ENCODE peak calls at places on chromosomes 4 and X, in eight cellular contexts. One of them, this sample, is unnamed.

GRCh38 chr4:22091351-22091731 is 142.8 kb upstream of the KCNIP4 start:
- DNase-seq in CD8-positive, alpha-beta T cell: no peak
- DNase-seq in HL-60: no peak
- DNase-seq in spleen: no peak
- DNase-seq in stomach: no peak
- DNase-seq in tibial artery: no peak
- DNase-seq in body of pancreas: no peak
- DNase-seq in cardiac fibroblast: no peak
- DNase-seq in this sample: no peak

GRCh38 chr4:145937990-145938611 is 522 bp downstream of the ZNF827 start:
- DNase-seq in cardiac fibroblast: peak
- DNase-seq in CD8-positive, alpha-beta T cell: peak
- DNase-seq in body of pancreas: peak
- DNase-seq in stomach: no peak
- DNase-seq in HL-60: no peak
- DNase-seq in tibial artery: no peak
- DNase-seq in spleen: no peak
- DNase-seq in this sample: no peak

GRCh38 chr4:76697129-76697803 is 200.7 kb downstream of the SOWAHB start:
- DNase-seq in body of pancreas: no peak
- DNase-seq in stomach: no peak
- DNase-seq in tibial artery: no peak
- DNase-seq in HL-60: no peak
- DNase-seq in CD8-positive, alpha-beta T cell: no peak
- DNase-seq in cardiac fibroblast: no peak
- DNase-seq in spleen: no peak
- DNase-seq in this sample: no peak

GRCh38 chr4:83516042-83516772 is 19.7 kb upstream of the GPAT3 start:
- DNase-seq in cardiac fibroblast: peak
- DNase-seq in tibial artery: no peak
- DNase-seq in spleen: no peak
- DNase-seq in body of pancreas: no peak
- DNase-seq in stomach: no peak
- DNase-seq in HL-60: no peak
- DNase-seq in CD8-positive, alpha-beta T cell: no peak
- DNase-seq in this sample: no peak

GRCh38 chr4:16443504-16444088 is 217.3 kb upstream of the TAPT1 start:
- DNase-seq in body of pancreas: no peak
- DNase-seq in HL-60: peak
- DNase-seq in stomach: no peak
- DNase-seq in cardiac fibroblast: peak
- DNase-seq in tibial artery: no peak
- DNase-seq in spleen: no peak
- DNase-seq in CD8-positive, alpha-beta T cell: no peak
- DNase-seq in this sample: no peak

GRCh38 chrX:125791781-125792180 is 374.3 kb downstream of the DCAF12L2 start:
- DNase-seq in HL-60: no peak
- DNase-seq in stomach: no peak
- DNase-seq in body of pancreas: no peak
- DNase-seq in CD8-positive, alpha-beta T cell: no peak
- DNase-seq in spleen: no peak
- DNase-seq in cardiac fibroblast: no peak
- DNase-seq in tibial artery: no peak
- DNase-seq in this sample: no peak

GRCh38 chr4:77629885-77630284 is 24.3 kb downstream of the CXCL13 start:
- DNase-seq in cardiac fibroblast: no peak
- DNase-seq in spleen: no peak
- DNase-seq in CD8-positive, alpha-beta T cell: no peak
- DNase-seq in tibial artery: no peak
- DNase-seq in HL-60: no peak
- DNase-seq in stomach: no peak
- DNase-seq in body of pancreas: no peak
- DNase-seq in this sample: no peak

GRCh38 chr4:153318696-153319320 is 25.7 kb upstream of the MND1 start:
- DNase-seq in spleen: no peak
- DNase-seq in HL-60: peak
- DNase-seq in cardiac fibroblast: peak
- DNase-seq in stomach: peak
- DNase-seq in body of pancreas: peak
- DNase-seq in tibial artery: no peak
- DNase-seq in CD8-positive, alpha-beta T cell: peak
- DNase-seq in this sample: no peak

GRCh38 chrX:153878969-153879653 is 6.9 kb downstream of the L1CAM start:
- DNase-seq in spleen: peak
- DNase-seq in tibial artery: no peak
- DNase-seq in HL-60: no peak
- DNase-seq in CD8-positive, alpha-beta T cell: no peak
- DNase-seq in body of pancreas: no peak
- DNase-seq in stomach: no peak
- DNase-seq in cardiac fibroblast: no peak
- DNase-seq in this sample: no peak

GRCh38 chr4:162443510-162443909 is 279.7 kb upstream of the FSTL5 start:
- DNase-seq in HL-60: no peak
- DNase-seq in body of pancreas: no peak
- DNase-seq in stomach: no peak
- DNase-seq in spleen: no peak
- DNase-seq in tibial artery: no peak
- DNase-seq in CD8-positive, alpha-beta T cell: no peak
- DNase-seq in cardiac fibroblast: no peak
- DNase-seq in this sample: no peak

GRCh38 chr4:8706221-8707044 is 113.9 kb downstream of the CPZ start:
- DNase-seq in body of pancreas: peak
- DNase-seq in stomach: no peak
- DNase-seq in tibial artery: peak
- DNase-seq in cardiac fibroblast: no peak
- DNase-seq in CD8-positive, alpha-beta T cell: no peak
- DNase-seq in HL-60: no peak
- DNase-seq in spleen: peak
- DNase-seq in this sample: no peak

GRCh38 chr4:117783716-117784115 is 250.6 kb upstream of the NDST3 start:
- DNase-seq in spleen: no peak
- DNase-seq in stomach: no peak
- DNase-seq in body of pancreas: no peak
- DNase-seq in HL-60: no peak
- DNase-seq in tibial artery: no peak
- DNase-seq in cardiac fibroblast: no peak
- DNase-seq in CD8-positive, alpha-beta T cell: no peak
- DNase-seq in this sample: no peak

GRCh38 chrX:142549923-142550322 is 344.8 kb upstream of the MAGEC2 start:
- DNase-seq in cardiac fibroblast: no peak
- DNase-seq in tibial artery: no peak
- DNase-seq in HL-60: no peak
- DNase-seq in body of pancreas: no peak
- DNase-seq in CD8-positive, alpha-beta T cell: no peak
- DNase-seq in stomach: no peak
- DNase-seq in spleen: no peak
- DNase-seq in this sample: no peak

GRCh38 chr4:102633100-102633499 is 127.7 kb downstream of the MANBA start:
- DNase-seq in spleen: no peak
- DNase-seq in tibial artery: no peak
- DNase-seq in CD8-positive, alpha-beta T cell: no peak
- DNase-seq in stomach: no peak
- DNase-seq in HL-60: no peak
- DNase-seq in body of pancreas: no peak
- DNase-seq in cardiac fibroblast: no peak
- DNase-seq in this sample: no peak

GRCh38 chr4:48375651-48376291 is 34.4 kb downstream of the SLAIN2 start:
- DNase-seq in CD8-positive, alpha-beta T cell: no peak
- DNase-seq in tibial artery: no peak
- DNase-seq in cardiac fibroblast: peak
- DNase-seq in HL-60: no peak
- DNase-seq in body of pancreas: no peak
- DNase-seq in stomach: peak
- DNase-seq in spleen: no peak
- DNase-seq in this sample: no peak

GRCh38 chrX:17527135-17527701 is 152.2 kb downstream of the NHS start:
- DNase-seq in CD8-positive, alpha-beta T cell: no peak
- DNase-seq in stomach: peak
- DNase-seq in cardiac fibroblast: peak
- DNase-seq in body of pancreas: peak
- DNase-seq in HL-60: peak
- DNase-seq in tibial artery: peak
- DNase-seq in spleen: no peak
- DNase-seq in this sample: no peak

GRCh38 chrX:13495232-13495631 is 74.2 kb upstream of the EGFL6 start:
- DNase-seq in cardiac fibroblast: no peak
- DNase-seq in spleen: no peak
- DNase-seq in stomach: no peak
- DNase-seq in tibial artery: no peak
- DNase-seq in CD8-positive, alpha-beta T cell: no peak
- DNase-seq in body of pancreas: peak
- DNase-seq in HL-60: peak
- DNase-seq in this sample: no peak

GRCh38 chrX:38561126-38561868 is at the start of gene TSPAN7:
- DNase-seq in tibial artery: peak
- DNase-seq in body of pancreas: peak
- DNase-seq in CD8-positive, alpha-beta T cell: peak
- DNase-seq in HL-60: peak
- DNase-seq in stomach: peak
- DNase-seq in spleen: peak
- DNase-seq in cardiac fibroblast: peak
- DNase-seq in this sample: peak

GRCh38 chr4:96136056-96136455 is 296.2 kb downstream of the PDHA2 start:
- DNase-seq in HL-60: no peak
- DNase-seq in cardiac fibroblast: no peak
- DNase-seq in CD8-positive, alpha-beta T cell: no peak
- DNase-seq in body of pancreas: no peak
- DNase-seq in stomach: no peak
- DNase-seq in spleen: no peak
- DNase-seq in tibial artery: no peak
- DNase-seq in this sample: no peak

GRCh38 chr4:144611850-144612249 is 34.1 kb upstream of the HHIP start:
- DNase-seq in cardiac fibroblast: peak
- DNase-seq in CD8-positive, alpha-beta T cell: no peak
- DNase-seq in spleen: no peak
- DNase-seq in body of pancreas: peak
- DNase-seq in tibial artery: no peak
- DNase-seq in HL-60: no peak
- DNase-seq in stomach: no peak
- DNase-seq in this sample: no peak

GRCh38 chrX:54540289-54540688 is 10.3 kb downstream of the GNL3L start:
- DNase-seq in CD8-positive, alpha-beta T cell: no peak
- DNase-seq in tibial artery: no peak
- DNase-seq in HL-60: no peak
- DNase-seq in cardiac fibroblast: peak
- DNase-seq in body of pancreas: no peak
- DNase-seq in spleen: no peak
- DNase-seq in stomach: no peak
- DNase-seq in this sample: no peak

GRCh38 chr4:44632089-44632488 is 19.3 kb downstream of the YIPF7 start:
- DNase-seq in CD8-positive, alpha-beta T cell: no peak
- DNase-seq in cardiac fibroblast: no peak
- DNase-seq in tibial artery: no peak
- DNase-seq in stomach: no peak
- DNase-seq in spleen: no peak
- DNase-seq in HL-60: no peak
- DNase-seq in body of pancreas: no peak
- DNase-seq in this sample: no peak
- TF ChIP-seq CTCF in CD8-positive, alpha-beta T cell: no peak
- TF ChIP-seq CTCF in cardiac fibroblast: peak
- TF ChIP-seq CTCF in tibial artery: no peak
- TF ChIP-seq CTCF in stomach: no peak
- TF ChIP-seq CTCF in spleen: no peak
- TF ChIP-seq CTCF in HL-60: no peak
- TF ChIP-seq CTCF in body of pancreas: no peak
- TF ChIP-seq CTCF in this sample: peak

DNA sequence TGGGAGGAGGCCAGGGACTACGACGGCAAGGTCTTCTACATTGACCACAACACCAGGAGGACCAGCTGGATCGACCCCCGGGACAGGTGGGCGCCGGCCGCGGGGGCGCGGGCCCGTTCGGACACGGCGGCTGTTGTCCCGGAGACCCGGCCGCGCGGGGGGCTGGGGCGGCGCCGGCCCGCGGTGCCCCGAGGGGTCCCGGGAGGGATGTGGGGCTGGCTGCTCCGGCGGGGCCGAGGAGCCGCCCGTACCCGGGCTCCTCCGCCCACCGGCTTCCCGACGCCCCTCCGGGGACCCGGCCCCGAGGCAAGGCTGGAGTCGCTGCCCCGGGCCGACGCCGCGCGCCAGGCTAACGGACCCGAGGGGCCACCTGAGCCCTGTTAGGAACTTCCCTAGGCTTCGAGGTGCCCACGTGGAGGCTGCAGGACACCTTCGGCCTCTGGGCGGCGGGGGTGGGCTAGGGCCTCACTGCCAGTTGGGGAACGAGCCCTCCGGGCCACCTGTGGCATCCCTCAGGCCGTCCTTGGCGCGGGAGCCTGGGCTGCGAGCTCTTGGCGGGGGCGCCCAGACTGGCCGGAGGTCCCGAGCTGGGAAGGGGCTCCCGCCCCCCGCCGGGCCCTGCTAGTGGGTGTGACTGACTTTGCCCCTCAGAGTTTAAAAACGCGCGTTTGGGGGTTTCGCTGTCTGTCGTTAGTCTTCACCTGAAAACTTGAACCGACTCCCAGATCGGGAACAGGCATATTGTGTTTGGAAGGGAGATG is 660 bp downstream of the WWC2 start:
- DNase-seq in stomach: peak
- DNase-seq in body of pancreas: peak
- DNase-seq in spleen: peak
- DNase-seq in tibial artery: peak
- DNase-seq in cardiac fibroblast: no peak
- DNase-seq in CD8-positive, alpha-beta T cell: peak
- DNase-seq in HL-60: no peak
- DNase-seq in this sample: peak
- TF ChIP-seq CTCF in stomach: no peak
- TF ChIP-seq CTCF in body of pancreas: peak
- TF ChIP-seq CTCF in spleen: no peak
- TF ChIP-seq CTCF in tibial artery: no peak
- TF ChIP-seq CTCF in cardiac fibroblast: peak
- TF ChIP-seq CTCF in CD8-positive, alpha-beta T cell: no peak
- TF ChIP-seq CTCF in HL-60: no peak
- TF ChIP-seq CTCF in this sample: peak

GRCh38 chrX:138026211-138026610 is 460.3 kb downstream of the ZIC3 start:
- DNase-seq in HL-60: no peak
- DNase-seq in body of pancreas: no peak
- DNase-seq in CD8-positive, alpha-beta T cell: no peak
- DNase-seq in stomach: no peak
- DNase-seq in cardiac fibroblast: no peak
- DNase-seq in tibial artery: no peak
- DNase-seq in spleen: no peak
- DNase-seq in this sample: no peak
- TF ChIP-seq CTCF in HL-60: no peak
- TF ChIP-seq CTCF in body of pancreas: peak
- TF ChIP-seq CTCF in CD8-positive, alpha-beta T cell: no peak
- TF ChIP-seq CTCF in stomach: peak
- TF ChIP-seq CTCF in cardiac fibroblast: no peak
- TF ChIP-seq CTCF in tibial artery: no peak
- TF ChIP-seq CTCF in spleen: no peak
- TF ChIP-seq CTCF in this sample: peak

DNA sequence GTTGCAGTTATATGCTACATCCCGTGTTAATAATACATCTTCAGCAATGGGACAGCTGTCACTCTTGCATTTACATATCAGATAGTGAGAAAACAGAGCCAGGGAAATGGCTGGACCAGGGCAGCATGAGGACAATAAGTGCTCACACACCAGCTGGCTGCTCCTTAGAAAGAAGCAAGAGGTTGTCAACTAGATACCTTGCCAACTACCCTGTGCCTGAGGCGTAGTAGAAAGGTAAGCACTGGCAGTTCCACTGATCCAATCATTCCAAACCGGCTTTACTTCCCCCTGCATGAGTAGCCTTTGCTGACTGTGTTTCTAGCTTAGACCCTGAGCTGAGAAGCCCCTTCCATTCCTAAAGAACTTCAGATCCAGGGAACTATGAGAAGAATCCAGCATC is 52.2 kb upstream of the FGF13 start:
- DNase-seq in cardiac fibroblast: no peak
- DNase-seq in stomach: no peak
- DNase-seq in CD8-positive, alpha-beta T cell: no peak
- DNase-seq in HL-60: no peak
- DNase-seq in tibial artery: no peak
- DNase-seq in spleen: no peak
- DNase-seq in body of pancreas: no peak
- DNase-seq in this sample: no peak
- TF ChIP-seq CTCF in cardiac fibroblast: no peak
- TF ChIP-seq CTCF in stomach: no peak
- TF ChIP-seq CTCF in CD8-positive, alpha-beta T cell: no peak
- TF ChIP-seq CTCF in HL-60: no peak
- TF ChIP-seq CTCF in tibial artery: no peak
- TF ChIP-seq CTCF in spleen: no peak
- TF ChIP-seq CTCF in body of pancreas: no peak
- TF ChIP-seq CTCF in this sample: no peak